ENCODE peak calls at places on chromosomes 5 and 9, in five cellular contexts. T, M, H, I and A are unnamed samples.

GRCh38 chr5:153965102-153965645 is 73.5 kb downstream of the FAM114A2 start:
- DNase-seq in H (peak; percentile 33), T (peak; percentile 77), M (peak; percentile 16), I (no peak), A (peak; percentile 45)

GRCh38 chr9:95091971-95092320 is 225.6 kb downstream of the FANCC start:
- DNase-seq in H (no peak), I (no peak), M (no peak), T (no peak), A (no peak)

GRCh38 chr9:113772121-113772885 is 103.8 kb upstream of the ZNF618 start:
- DNase-seq in M (no peak), H (no peak), I (no peak), T (no peak), A (no peak)

GRCh38 chr5:89028579-89029272 is 145.7 kb upstream of the MEF2C start:
- DNase-seq in M (no peak), T (no peak), H (no peak), I (no peak), A (no peak)

GRCh38 chr5:112203229-112203628 is 215.8 kb downstream of the EPB41L4A start:
- DNase-seq in M (no peak), I (no peak), H (no peak), T (no peak), A (no peak)

GRCh38 chr5:57816108-57816507 is 333.5 kb upstream of the ACTBL2 start:
- DNase-seq in I (peak; percentile 15), T (no peak), M (no peak), H (no peak), A (peak; percentile 90)

GRCh38 chr5:66933066-66933465 is 263.5 kb downstream of the CD180 start:
- DNase-seq in M (no peak), H (no peak), T (no peak), I (no peak), A (peak; percentile 10)

GRCh38 chr5:138603521-138603920 is 28.3 kb upstream of the HSPA9 start:
- DNase-seq in M (no peak), I (no peak), T (no peak), H (no peak), A (no peak)

GRCh38 chr5:115594343-115595047 is 7.8 kb downstream of the TICAM2 start:
- DNase-seq in M (no peak), T (no peak), H (no peak), I (no peak), A (no peak)

DNA sequence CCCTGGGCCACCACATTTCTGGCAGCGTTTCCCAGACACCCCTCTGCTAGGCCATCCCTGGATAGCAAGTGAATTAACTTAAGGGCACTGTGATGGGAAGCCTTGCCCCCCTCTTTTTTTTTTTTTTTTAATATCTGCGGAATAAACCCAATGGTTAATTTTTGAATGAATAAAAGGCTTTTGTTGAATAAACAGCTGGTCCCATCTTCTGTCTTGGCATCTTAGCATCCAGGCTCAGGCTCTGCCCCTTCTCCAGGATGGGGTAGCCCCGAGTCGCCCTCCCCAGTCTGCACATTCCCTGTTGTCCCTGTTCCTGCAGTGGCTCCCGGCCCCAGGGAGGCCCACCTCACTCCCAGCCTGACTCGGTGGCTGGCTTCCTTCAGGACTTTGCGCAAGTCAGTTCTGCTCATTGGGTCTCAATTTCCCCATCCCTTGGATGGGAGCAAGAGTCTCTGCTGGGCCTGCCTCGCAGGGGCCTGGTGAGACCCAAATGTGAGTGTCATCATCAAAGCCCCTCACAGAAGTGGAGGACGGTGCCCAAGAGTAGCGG is 29.0 kb upstream of the HMCN2 start:
- DNase-seq in I (no peak), T (no peak), M (no peak), H (no peak), A (no peak)
- TF ChIP-seq CTCF in I (no peak), T (no peak), M (no peak), H (peak; percentile 52), A (peak; percentile 76)

GRCh38 chr9:76703270-76703669 is 61.0 kb upstream of the PCA3 start:
- DNase-seq in H (no peak), T (no peak), M (no peak), I (no peak), A (no peak)

GRCh38 chr9:76700916-76701315 is 63.3 kb upstream of the PCA3 start:
- DNase-seq in M (no peak), T (no peak), I (no peak), H (no peak), A (no peak)

GRCh38 chr9:76701441-76702031 is 62.7 kb upstream of the PCA3 start:
- DNase-seq in T (no peak), H (no peak), I (no peak), M (no peak), A (no peak)

GRCh38 chr9:76707510-76707909 is 56.7 kb upstream of the PCA3 start:
- DNase-seq in T (no peak), H (no peak), M (no peak), I (no peak), A (no peak)

DNA sequence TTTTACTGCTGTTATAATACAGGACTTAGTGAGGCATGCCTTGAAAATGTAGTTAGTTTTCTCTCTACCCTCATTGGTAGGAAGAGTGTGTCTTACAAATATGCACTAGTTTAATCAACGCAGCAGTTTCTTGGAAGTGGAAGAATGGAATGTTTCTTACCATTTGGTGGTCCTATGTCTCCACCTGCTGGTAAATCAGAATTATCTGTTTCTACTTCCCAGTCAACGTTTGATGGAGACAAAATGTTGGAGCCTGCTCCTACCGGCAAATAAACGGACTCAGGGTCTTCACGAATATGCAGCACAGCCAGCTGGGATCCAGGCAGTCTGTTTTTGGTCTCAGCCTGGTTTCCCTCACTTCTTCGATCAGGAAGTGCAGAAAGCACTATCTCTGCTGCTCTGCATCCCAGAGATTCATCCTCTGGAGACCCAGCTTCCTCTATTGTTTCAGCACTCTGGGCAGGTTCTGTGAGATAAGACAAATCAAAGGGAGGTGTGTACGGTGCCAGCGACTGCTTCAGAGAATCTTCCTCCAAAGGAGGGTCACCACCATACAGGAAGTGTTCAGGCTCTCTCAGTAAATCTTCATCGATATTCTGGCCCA is 59.5 kb upstream of the PCA3 start:
- DNase-seq in I (peak; percentile 7), H (no peak), M (no peak), T (peak; percentile 39), A (peak; percentile 47)
- TF ChIP-seq POLR2AphosphoS5 in I (no peak), H (no peak), M (no peak), T (no peak), A (no peak)

DNA sequence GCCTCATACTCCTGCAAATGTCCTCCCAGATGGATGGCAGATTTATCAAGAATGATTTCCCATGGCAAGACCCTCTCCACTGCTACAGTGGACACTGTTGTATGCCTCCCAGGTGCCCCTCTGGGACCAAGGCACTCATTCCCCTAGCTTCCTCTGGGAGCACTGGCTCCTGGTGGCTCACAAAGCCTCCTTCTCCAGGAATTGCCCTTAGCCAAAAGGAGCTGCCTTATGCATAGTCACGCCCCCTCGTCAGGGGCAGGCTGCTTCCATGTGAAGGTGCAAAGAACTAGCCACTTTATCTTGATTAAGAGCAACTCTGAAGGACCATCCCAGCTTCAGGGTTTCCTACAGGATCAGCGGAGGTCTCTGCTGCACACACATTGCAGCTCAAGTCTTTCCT is 358.1 kb downstream of the CDK5RAP2 start:
- DNase-seq in I (no peak), M (no peak), T (no peak), H (no peak), A (no peak)
- TF ChIP-seq CTCF in I (no peak), M (no peak), T (no peak), H (no peak), A (no peak)

DNA sequence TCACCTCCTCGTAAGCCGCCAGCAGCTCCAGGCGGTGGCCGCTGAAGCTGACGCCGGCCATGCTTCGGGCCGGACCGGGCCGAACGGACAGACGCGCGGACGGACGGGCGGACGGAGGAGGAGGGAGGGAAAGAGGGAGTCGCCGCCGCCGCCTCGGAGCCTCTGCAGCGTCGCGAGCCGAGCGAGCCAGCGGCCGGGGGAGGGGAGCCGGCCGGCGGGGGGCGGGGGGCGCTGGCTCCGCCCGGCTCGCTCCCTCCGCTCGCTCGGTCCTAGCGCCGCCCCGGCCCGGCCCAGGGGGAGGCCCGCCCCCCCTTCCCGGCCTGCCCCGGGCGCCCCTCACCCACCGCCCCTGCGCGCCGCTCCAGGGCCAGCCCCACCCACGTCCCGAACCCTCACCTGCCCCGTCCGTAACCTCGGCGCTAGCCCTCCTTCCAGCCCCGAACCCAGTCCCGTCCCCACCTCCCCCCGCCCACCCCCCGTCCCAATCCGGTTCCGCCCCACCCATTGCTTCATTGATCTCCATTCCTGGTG is at the start of gene DBN1:
- DNase-seq in H (peak; percentile 49), T (peak; percentile 98), M (peak; percentile 46), I (no peak), A (no peak)
- TF ChIP-seq POLR2AphosphoS5 in H (no peak), T (peak; percentile 82), M (peak; percentile 38), I (peak; percentile 83), A (peak; percentile 34)

GRCh38 chr9:121821326-121821725 is 169.9 kb downstream of the DAB2IP start:
- DNase-seq in I (no peak), T (no peak), H (no peak), M (no peak), A (no peak)

GRCh38 chr9:121824651-121825480 is 173.4 kb downstream of the DAB2IP start:
- DNase-seq in T (peak; percentile 64), M (no peak), I (no peak), H (no peak), A (no peak)

GRCh38 chr9:121825481-121825830 is 174.0 kb downstream of the DAB2IP start:
- DNase-seq in H (no peak), M (no peak), I (no peak), T (no peak), A (no peak)

GRCh38 chr9:121822093-121823085 is 171.0 kb downstream of the DAB2IP start:
- DNase-seq in H (no peak), T (no peak), I (no peak), M (no peak), A (no peak)

GRCh38 chr9:121823451-121824169 is 172.2 kb downstream of the DAB2IP start:
- DNase-seq in I (no peak), T (no peak), H (no peak), M (no peak), A (no peak)
- TF ChIP-seq CTCF in I (no peak), T (no peak), H (no peak), M (no peak), A (no peak)

GRCh38 chr5:17316973-17317459 is 99.6 kb downstream of the BASP1 start:
- DNase-seq in M (no peak), I (no peak), H (no peak), T (no peak), A (no peak)
- TF ChIP-seq POLR2AphosphoS5 in M (no peak), I (no peak), H (no peak), T (no peak), A (no peak)

DNA sequence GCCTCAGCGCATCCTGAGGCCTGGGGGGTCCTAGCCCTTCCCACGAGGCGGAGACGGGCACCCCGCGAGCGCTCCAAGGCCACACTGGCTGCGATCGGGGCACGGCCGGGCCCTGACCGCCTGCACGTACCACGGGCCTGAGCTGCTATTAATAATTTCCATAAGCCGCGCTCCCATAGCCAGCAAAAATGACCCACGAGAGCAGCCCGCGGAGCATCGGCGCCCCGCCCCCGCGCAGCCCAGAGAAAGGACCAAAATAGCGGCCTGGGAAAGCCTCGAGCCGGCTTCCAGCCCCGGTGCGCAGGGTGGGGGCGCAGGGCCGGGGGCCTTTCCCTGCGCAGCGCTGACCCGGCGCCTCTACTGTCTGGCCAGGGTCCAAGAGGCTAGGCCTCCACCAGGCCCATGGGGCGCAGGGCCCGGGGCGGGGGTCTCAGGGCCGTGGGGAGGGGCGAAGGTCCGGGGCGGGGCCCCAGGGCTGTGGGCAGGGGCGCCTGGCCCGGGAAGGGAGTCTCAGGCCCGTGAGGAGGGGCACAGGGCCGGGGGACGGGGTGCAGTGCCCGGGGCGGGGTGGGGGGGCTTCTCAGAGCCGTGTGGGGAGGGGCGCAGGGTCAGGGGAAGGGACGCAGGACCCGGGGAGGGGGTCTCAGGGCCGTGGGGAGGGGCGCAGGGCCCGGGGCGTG is 54.4 kb downstream of the EXD3 start:
- DNase-seq in H (no peak), T (no peak), I (no peak), M (no peak), A (no peak)
- TF ChIP-seq CTCF in H (no peak), T (no peak), I (no peak), M (no peak), A (no peak)